ENCODE peak calls at places on chromosomes 13 and 19, in five cellular contexts. G is SK-N-SH, A is mucosa of descending colon, U is OCI-LY7, W is aorta. O is an unnamed sample. For H3K9me3, the result is how much of the 10 kb centered on the place peaks cover.

GRCh38 chr19:7885818-7886217 is 2.5 kb upstream of the LRRC8E start:
- DNase-seq in G (no peak), A (no peak), U (no peak), W (no peak), O (no peak)

GRCh38 chr19:7197760-7198696 is 96.2 kb downstream of the INSR start:
- DNase-seq in G (peak), A (peak), U (peak), W (peak), O (peak)

GRCh38 chr13:48678316-48678715 is 24.6 kb downstream of the CYSLTR2 start:
- DNase-seq in G (no peak), A (no peak), U (no peak), W (no peak), O (no peak)

GRCh38 chr13:61477619-61478018 is 62.0 kb upstream of the PCDH20 start:
- DNase-seq in G (no peak), A (no peak), U (no peak), W (no peak), O (no peak)

GRCh38 chr19:23531976-23532375 is 136.7 kb upstream of the ZNF91 start:
- DNase-seq in G (no peak), A (no peak), U (no peak), W (no peak), O (no peak)

GRCh38 chr19:50580970-50581636 is 12.9 kb upstream of the LRRC4B start:
- DNase-seq in G (no peak), A (no peak), U (no peak), W (no peak), O (no peak)

GRCh38 chr19:55352040-55352439 is 2.5 kb downstream of the COX6B2 start:
- DNase-seq in G (no peak), A (no peak), U (no peak), W (no peak), O (no peak)

GRCh38 chr19:9883231-9883758 is 48.2 kb downstream of the PIN1 start:
- DNase-seq in G (no peak), A (no peak), U (no peak), W (no peak), O (no peak)

GRCh38 chr19:42076375-42076944 is 494 bp downstream of the ZNF574 start:
- DNase-seq in G (no peak), A (peak), U (peak), W (peak), O (peak)

GRCh38 chr19:31289976-31290375 is 59.3 kb downstream of the TSHZ3 start:
- DNase-seq in G (no peak), A (no peak), U (no peak), W (peak), O (no peak)

GRCh38 chr13:43783820-43784219 is 3.0 kb downstream of the ENOX1 start:
- DNase-seq in G (peak), A (no peak), U (no peak), W (no peak), O (no peak)

GRCh38 chr13:114096031-114096485 is 36.4 kb downstream of the RASA3 start:
- DNase-seq in G (no peak), A (no peak), U (no peak), W (peak), O (no peak)

GRCh38 chr19:383040-383439 is 25.9 kb downstream of the C2CD4C start:
- DNase-seq in G (no peak), A (no peak), U (no peak), W (no peak), O (no peak)

GRCh38 chr13:110332750-110333149 is 25.7 kb downstream of the COL4A2 start:
- DNase-seq in G (no peak), A (no peak), U (no peak), W (no peak), O (no peak)

GRCh38 chr19:18738961-18739690 is 52.0 kb downstream of the COMP start:
- DNase-seq in G (no peak), A (no peak), U (no peak), W (no peak), O (no peak)

GRCh38 chr19:35471946-35472345 is 18.3 kb downstream of the KRTDAP start:
- DNase-seq in G (no peak), A (no peak), U (no peak), W (no peak), O (no peak)

GRCh38 chr13:33138441-33138840 is 122.2 kb downstream of the KL start:
- DNase-seq in G (no peak), A (no peak), U (no peak), W (peak), O (no peak)

GRCh38 chr13:34695063-34695462 is 247.0 kb upstream of the NBEA start:
- DNase-seq in G (no peak), A (no peak), U (no peak), W (no peak), O (no peak)

GRCh38 chr13:51600703-51601102 is 16.4 kb downstream of the WDFY2 start:
- DNase-seq in G (no peak), A (no peak), U (no peak), W (no peak), O (no peak)

GRCh38 chr19:4916292-4917082 is 7.2 kb downstream of the UHRF1 start:
- DNase-seq in G (no peak), A (peak), U (no peak), W (peak), O (no peak)

GRCh38 chr13:94455414-94455813 is 24.1 kb downstream of the DCT start:
- DNase-seq in G (no peak), A (no peak), U (no peak), W (no peak), O (no peak)

GRCh38 chr19:4015705-4016402 is 8.3 kb downstream of the PIAS4 start:
- DNase-seq in G (peak), A (no peak), U (no peak), W (no peak), O (no peak)

GRCh38 chr13:28503182-28503980 is 8.5 kb upstream of the FLT1 start:
- DNase-seq in G (no peak), A (no peak), U (no peak), W (no peak), O (no peak)

GRCh38 chr13:24910502-24911134 is 146.6 kb downstream of the RNF17 start:
- DNase-seq in G (no peak), A (peak), U (no peak), W (no peak), O (no peak)

GRCh38 chr19:58009666-58010301 is 7.2 kb upstream of the ZNF606 start:
- DNase-seq in G (no peak), A (peak), U (no peak), W (peak), O (peak)

GRCh38 chr19:58007285-58007684 is 4.7 kb upstream of the ZNF606 start:
- DNase-seq in G (no peak), A (no peak), U (peak), W (no peak), O (no peak)

GRCh38 chr19:58009301-58009665 is 6.7 kb upstream of the ZNF606 start:
- DNase-seq in G (no peak), A (no peak), U (no peak), W (no peak), O (no peak)

GRCh38 chr19:58010507-58010906 is 7.9 kb upstream of the ZNF606 start:
- DNase-seq in G (no peak), A (no peak), U (no peak), W (no peak), O (no peak)
- H3K9me3 ChIP-seq in G (under half), A (under half), U (under half), W (under half), O (half or more)

GRCh38 chr19:43883864-43884263 is 51.2 kb downstream of the ZNF45 start:
- DNase-seq in G (no peak), A (no peak), U (no peak), W (no peak), O (no peak)

DNA sequence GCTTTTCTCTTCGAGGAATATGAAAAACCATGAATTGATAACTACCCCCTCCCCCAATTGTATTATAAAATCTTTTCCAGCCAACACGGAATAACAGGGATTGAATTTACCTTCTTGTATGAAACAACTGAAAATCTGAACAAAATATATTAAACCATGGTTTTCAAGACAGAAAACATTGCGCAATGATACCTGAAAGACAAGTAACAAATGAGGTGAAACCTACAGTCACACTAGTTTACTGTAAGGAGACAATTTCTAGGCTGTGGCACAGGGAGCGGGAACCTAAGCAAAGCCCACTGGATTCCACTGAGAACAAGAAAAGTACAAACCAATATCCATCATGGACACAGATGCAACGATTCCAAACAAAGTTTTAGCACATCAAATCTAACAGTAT is 53.4 kb downstream of the ZNF283 start:
- DNase-seq in G (no peak), A (no peak), U (no peak), W (no peak), O (no peak)
- H3K9me3 ChIP-seq in G (under half), A (half or more), U (under half), W (under half), O (half or more)

GRCh38 chr19:58134244-58134643 is 16.3 kb downstream of the ZNF329 start:
- DNase-seq in G (no peak), A (no peak), U (no peak), W (no peak), O (no peak)
- H3K9me3 ChIP-seq in G (half or more), A (half or more), U (under half), W (under half), O (under half)

GRCh38 chr19:30052122-30053075 is 110.4 kb downstream of the URI1 start:
- DNase-seq in G (no peak), A (no peak), U (no peak), W (no peak), O (no peak)
- H3K9me3 ChIP-seq in G (under half), A (under half), U (under half), W (under half), O (under half)

O was measured in heart right ventricle.